ENCODE peak calls at places on chromosomes 1 and 21, in eight cellular contexts. One of them, this sample, is unnamed. For H3K9me3 and H3K4me1, the result is how much of the 10 kb centered on the place peaks cover.

GRCh38 chr1:85992756-85993155 is 163.8 kb downstream of the COL24A1 start:
- DNase-seq in ovary: no peak
- DNase-seq in thyroid gland: no peak
- DNase-seq in HCT116: no peak
- DNase-seq in IMR-90: peak
- DNase-seq in stomach: no peak
- DNase-seq in uterus: no peak
- DNase-seq in heart left ventricle: no peak
- DNase-seq in this sample: no peak

GRCh38 chr1:16167331-16168143 is 11.7 kb upstream of the EPHA2 start:
- DNase-seq in ovary: peak
- DNase-seq in thyroid gland: peak
- DNase-seq in HCT116: no peak
- DNase-seq in IMR-90: no peak
- DNase-seq in stomach: peak
- DNase-seq in uterus: peak
- DNase-seq in heart left ventricle: no peak
- DNase-seq in this sample: no peak

GRCh38 chr1:156437054-156437453 is 63.5 kb downstream of the MEF2D start:
- DNase-seq in ovary: no peak
- DNase-seq in thyroid gland: no peak
- DNase-seq in HCT116: no peak
- DNase-seq in IMR-90: no peak
- DNase-seq in stomach: no peak
- DNase-seq in uterus: no peak
- DNase-seq in heart left ventricle: no peak
- DNase-seq in this sample: no peak

GRCh38 chr1:33396188-33397124 is 34.4 kb downstream of the PHC2 start:
- DNase-seq in ovary: no peak
- DNase-seq in thyroid gland: no peak
- DNase-seq in HCT116: no peak
- DNase-seq in IMR-90: no peak
- DNase-seq in stomach: no peak
- DNase-seq in uterus: no peak
- DNase-seq in heart left ventricle: no peak
- DNase-seq in this sample: no peak

GRCh38 chr1:4306559-4307467 is 347.6 kb upstream of the AJAP1 start:
- DNase-seq in ovary: no peak
- DNase-seq in thyroid gland: no peak
- DNase-seq in HCT116: no peak
- DNase-seq in IMR-90: no peak
- DNase-seq in stomach: no peak
- DNase-seq in uterus: no peak
- DNase-seq in heart left ventricle: peak
- DNase-seq in this sample: no peak

GRCh38 chr1:158998781-158999161 is 10.9 kb upstream of the IFI16 start:
- DNase-seq in ovary: peak
- DNase-seq in thyroid gland: peak
- DNase-seq in HCT116: peak
- DNase-seq in IMR-90: peak
- DNase-seq in stomach: no peak
- DNase-seq in uterus: peak
- DNase-seq in heart left ventricle: peak
- DNase-seq in this sample: no peak

GRCh38 chr1:165581926-165582325 is 38.1 kb downstream of the LRRC52 start:
- DNase-seq in ovary: no peak
- DNase-seq in thyroid gland: no peak
- DNase-seq in HCT116: no peak
- DNase-seq in IMR-90: no peak
- DNase-seq in stomach: no peak
- DNase-seq in uterus: no peak
- DNase-seq in heart left ventricle: no peak
- DNase-seq in this sample: no peak

GRCh38 chr1:162697140-162697895 is 65.1 kb downstream of the DDR2 start:
- DNase-seq in ovary: no peak
- DNase-seq in thyroid gland: no peak
- DNase-seq in HCT116: no peak
- DNase-seq in IMR-90: no peak
- DNase-seq in stomach: no peak
- DNase-seq in uterus: no peak
- DNase-seq in heart left ventricle: no peak
- DNase-seq in this sample: no peak

GRCh38 chr1:151843398-151843797 is 3.8 kb upstream of the C2CD4D start:
- DNase-seq in ovary: no peak
- DNase-seq in thyroid gland: no peak
- DNase-seq in HCT116: no peak
- DNase-seq in IMR-90: no peak
- DNase-seq in stomach: no peak
- DNase-seq in uterus: no peak
- DNase-seq in heart left ventricle: no peak
- DNase-seq in this sample: no peak

GRCh38 chr21:37562920-37563640 is 196.5 kb downstream of the DYRK1A start:
- DNase-seq in ovary: peak
- DNase-seq in thyroid gland: peak
- DNase-seq in HCT116: no peak
- DNase-seq in IMR-90: no peak
- DNase-seq in stomach: no peak
- DNase-seq in uterus: no peak
- DNase-seq in heart left ventricle: peak
- DNase-seq in this sample: no peak

GRCh38 chr21:26659181-26659580 is 86.1 kb upstream of the CYYR1 start:
- DNase-seq in ovary: no peak
- DNase-seq in thyroid gland: no peak
- DNase-seq in HCT116: no peak
- DNase-seq in IMR-90: no peak
- DNase-seq in stomach: no peak
- DNase-seq in uterus: no peak
- DNase-seq in heart left ventricle: no peak
- DNase-seq in this sample: no peak

GRCh38 chr1:161480381-161481035 is 24.7 kb upstream of the FCGR2A start:
- DNase-seq in ovary: no peak
- DNase-seq in thyroid gland: no peak
- DNase-seq in HCT116: no peak
- DNase-seq in IMR-90: no peak
- DNase-seq in stomach: no peak
- DNase-seq in uterus: no peak
- DNase-seq in heart left ventricle: no peak
- DNase-seq in this sample: no peak

GRCh38 chr1:205275133-205275532 is 46.4 kb downstream of the NUAK2 start:
- DNase-seq in ovary: no peak
- DNase-seq in thyroid gland: peak
- DNase-seq in HCT116: no peak
- DNase-seq in IMR-90: no peak
- DNase-seq in stomach: peak
- DNase-seq in uterus: no peak
- DNase-seq in heart left ventricle: no peak
- DNase-seq in this sample: peak

GRCh38 chr1:157347508-157347907 is 204.8 kb downstream of the FCRL5 start:
- DNase-seq in ovary: no peak
- DNase-seq in thyroid gland: no peak
- DNase-seq in HCT116: no peak
- DNase-seq in IMR-90: no peak
- DNase-seq in stomach: no peak
- DNase-seq in uterus: no peak
- DNase-seq in heart left ventricle: no peak
- DNase-seq in this sample: no peak

GRCh38 chr21:23853796-23854379 is 1753.4 kb downstream of the MRPL39 start:
- DNase-seq in ovary: no peak
- DNase-seq in thyroid gland: no peak
- DNase-seq in HCT116: no peak
- DNase-seq in IMR-90: peak
- DNase-seq in stomach: no peak
- DNase-seq in uterus: no peak
- DNase-seq in heart left ventricle: no peak
- DNase-seq in this sample: no peak

DNA sequence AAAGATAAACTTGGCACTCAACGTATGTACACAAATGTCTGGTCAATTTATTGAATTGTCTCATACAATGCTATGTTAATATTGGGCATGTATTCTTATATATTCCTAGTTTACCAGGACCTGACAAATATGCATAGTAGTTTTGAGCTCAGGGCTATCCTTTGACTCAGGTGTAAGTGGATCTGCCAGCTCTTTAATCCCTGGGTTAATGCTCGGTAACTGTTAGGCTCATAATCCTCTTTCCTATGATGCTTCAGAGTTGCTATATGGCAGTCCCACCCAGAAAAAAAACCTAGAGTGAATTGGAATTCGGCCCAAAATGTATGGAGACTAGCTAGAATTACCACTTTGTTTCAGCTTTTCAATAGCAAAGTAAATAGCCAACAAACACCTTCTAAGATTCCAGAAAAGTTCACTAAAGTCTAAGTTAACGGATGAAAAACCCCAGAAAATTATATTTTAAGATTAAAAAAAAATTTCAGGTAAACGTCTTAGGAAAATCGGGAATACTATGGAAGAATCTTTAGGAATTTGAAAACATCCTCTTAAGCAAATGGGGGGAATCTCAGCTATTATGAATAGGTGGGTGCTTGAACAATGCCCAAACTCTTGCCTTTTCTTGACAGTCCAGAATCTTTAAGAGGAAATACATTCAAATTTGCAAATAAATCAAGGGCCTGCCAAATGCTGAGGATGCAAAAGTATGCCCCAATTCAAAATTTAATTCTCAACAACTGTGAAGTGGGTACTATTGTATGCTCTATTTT is 10.9 kb downstream of the H3-3A start:
- DNase-seq in ovary: no peak
- DNase-seq in thyroid gland: no peak
- DNase-seq in HCT116: no peak
- DNase-seq in IMR-90: no peak
- DNase-seq in stomach: no peak
- DNase-seq in uterus: no peak
- DNase-seq in heart left ventricle: no peak
- DNase-seq in this sample: no peak
- TF ChIP-seq POLR2A in ovary: no peak
- TF ChIP-seq POLR2A in thyroid gland: no peak
- TF ChIP-seq POLR2A in HCT116: no peak
- TF ChIP-seq POLR2A in IMR-90: no peak
- TF ChIP-seq POLR2A in stomach: no peak
- TF ChIP-seq POLR2A in uterus: no peak
- TF ChIP-seq POLR2A in heart left ventricle: no peak
- TF ChIP-seq POLR2A in this sample: no peak

DNA sequence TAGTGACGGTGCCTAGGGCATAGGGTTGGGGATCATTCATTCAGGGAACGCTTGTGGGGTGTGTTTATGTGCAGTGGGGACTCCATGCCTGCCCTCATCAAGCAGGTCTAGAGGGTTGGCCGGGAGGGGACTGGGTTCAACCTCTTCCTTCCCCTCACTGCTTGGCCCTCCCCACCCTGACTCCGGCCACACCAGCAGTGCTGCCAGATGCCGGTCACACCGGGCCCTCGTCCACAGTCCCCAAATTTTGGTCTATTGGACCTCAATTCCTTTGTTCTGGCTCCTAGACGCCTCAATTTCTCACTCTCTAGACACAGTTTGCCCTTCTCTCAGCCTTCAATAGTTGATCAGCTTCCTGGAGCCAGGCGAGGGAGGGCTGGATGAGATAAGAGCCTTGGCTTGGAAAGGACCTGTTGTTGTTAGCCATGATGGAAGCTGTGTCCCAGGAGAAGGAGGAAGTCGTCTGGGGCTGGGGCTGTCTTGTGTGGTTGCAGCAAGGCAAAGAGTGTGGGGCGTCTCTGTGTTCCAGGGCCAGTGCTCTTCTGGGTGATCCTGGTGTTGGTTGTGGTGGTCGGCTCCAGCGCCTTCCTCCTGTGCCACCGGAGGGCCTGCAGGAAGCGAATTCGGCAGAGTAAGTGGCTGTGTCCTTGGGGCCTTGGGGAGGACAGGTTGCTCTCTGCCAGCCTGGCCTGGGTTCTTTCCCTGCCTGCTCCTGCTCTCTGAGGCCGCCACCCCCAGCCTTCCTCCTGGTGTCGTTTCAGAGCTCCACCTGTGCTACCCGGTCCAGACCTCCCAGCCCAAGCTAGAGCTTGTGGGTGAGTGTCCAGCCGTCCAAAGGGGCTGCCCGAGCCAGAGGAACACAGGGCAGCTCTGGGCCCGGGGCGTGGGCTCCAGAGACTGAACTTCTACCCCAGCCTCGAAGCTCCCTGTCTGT is 41.1 kb upstream of the TNFRSF1B start:
- DNase-seq in ovary: no peak
- DNase-seq in thyroid gland: no peak
- DNase-seq in HCT116: no peak
- DNase-seq in IMR-90: no peak
- DNase-seq in stomach: peak
- DNase-seq in uterus: no peak
- DNase-seq in heart left ventricle: peak
- DNase-seq in this sample: no peak
- H3K9me3 ChIP-seq in ovary: under half
- H3K9me3 ChIP-seq in thyroid gland: under half
- H3K9me3 ChIP-seq in HCT116: under half
- H3K9me3 ChIP-seq in IMR-90: under half
- H3K9me3 ChIP-seq in stomach: under half
- H3K9me3 ChIP-seq in uterus: under half
- H3K9me3 ChIP-seq in heart left ventricle: under half
- H3K9me3 ChIP-seq in this sample: under half

GRCh38 chr21:43718872-43719747 is at the start of gene PDXK:
- DNase-seq in ovary: peak
- DNase-seq in thyroid gland: peak
- DNase-seq in HCT116: peak
- DNase-seq in IMR-90: peak
- DNase-seq in stomach: peak
- DNase-seq in uterus: peak
- DNase-seq in heart left ventricle: peak
- DNase-seq in this sample: peak
- H3K4me1 ChIP-seq in ovary: under half
- H3K4me1 ChIP-seq in thyroid gland: under half
- H3K4me1 ChIP-seq in HCT116: under half
- H3K4me1 ChIP-seq in IMR-90: under half
- H3K4me1 ChIP-seq in stomach: under half
- H3K4me1 ChIP-seq in uterus: under half
- H3K4me1 ChIP-seq in heart left ventricle: under half
- H3K4me1 ChIP-seq in this sample: under half

DNA sequence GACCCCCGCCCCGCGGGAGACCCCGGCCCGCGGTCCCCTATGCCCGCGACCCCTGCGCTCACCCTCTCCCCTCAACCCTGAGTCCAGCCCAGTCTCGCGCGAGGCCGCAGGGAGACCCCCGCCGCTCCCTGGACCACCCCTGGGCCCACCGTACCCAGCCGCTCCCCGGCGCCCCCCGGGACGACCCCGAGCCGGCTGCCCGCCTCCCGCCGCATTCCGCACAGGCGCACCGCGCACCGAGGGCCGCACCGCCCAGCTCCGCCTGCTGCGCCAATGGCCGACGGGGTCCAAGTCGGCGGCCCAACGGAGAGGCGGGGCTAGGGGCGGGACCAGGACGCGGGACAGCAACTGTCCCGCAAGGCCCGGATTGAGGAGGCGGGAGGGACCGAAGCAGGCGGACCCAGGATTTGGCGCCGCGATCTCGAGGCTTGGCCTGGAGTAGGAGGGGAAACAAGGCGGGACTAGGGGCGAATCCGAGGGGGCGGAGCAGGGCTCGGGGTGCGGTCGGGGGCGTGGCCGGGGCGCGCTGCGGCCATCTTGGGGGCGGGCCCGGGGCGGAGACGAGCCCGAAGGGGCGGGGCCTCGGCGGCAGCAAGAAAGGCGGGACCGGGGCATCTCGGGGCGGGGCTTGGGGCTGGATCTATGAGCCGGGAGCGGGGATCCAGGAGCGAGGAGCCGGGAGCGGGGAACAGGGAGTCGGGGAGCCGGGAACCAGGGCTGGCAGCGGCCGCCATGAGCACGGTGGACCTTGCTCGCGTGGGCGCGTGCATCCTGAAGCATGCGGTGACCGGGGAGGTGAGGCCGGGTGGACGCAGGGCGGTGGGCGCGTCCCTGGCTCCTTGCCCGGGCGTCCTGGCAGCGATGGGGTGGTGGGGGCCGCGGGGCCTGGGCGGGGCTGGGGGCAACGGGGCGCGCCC is at the start of gene PRXL2B:
- DNase-seq in ovary: peak
- DNase-seq in thyroid gland: peak
- DNase-seq in HCT116: peak
- DNase-seq in IMR-90: peak
- DNase-seq in stomach: peak
- DNase-seq in uterus: peak
- DNase-seq in heart left ventricle: peak
- DNase-seq in this sample: peak
- TF ChIP-seq POLR2A in ovary: peak
- TF ChIP-seq POLR2A in thyroid gland: peak
- TF ChIP-seq POLR2A in HCT116: peak
- TF ChIP-seq POLR2A in IMR-90: no peak
- TF ChIP-seq POLR2A in stomach: no peak
- TF ChIP-seq POLR2A in uterus: peak
- TF ChIP-seq POLR2A in heart left ventricle: peak
- TF ChIP-seq POLR2A in this sample: peak